ENCODE peak calls at places on chromosomes 2 and 18, in nine cellular contexts. O, N, R, F, P, U, A, V and I are unnamed samples.

GRCh38 chr2:39513641-39514094 is 76.6 kb upstream of the MAP4K3 start:
- DNase-seq in O (no peak), N (peak), R (peak), F (no peak), P (no peak), U (peak), A (peak), V (peak), I (peak)

GRCh38 chr2:19987936-19988335 is 2.0 kb downstream of the WDR35 start:
- DNase-seq in O (no peak), N (no peak), R (no peak), F (no peak), P (no peak), U (no peak), A (no peak), V (no peak), I (no peak)

GRCh38 chr2:85410584-85411404 is 628 bp upstream of the CAPG start:
- DNase-seq in O (no peak), N (no peak), R (no peak), F (no peak), P (no peak), U (no peak), A (peak), V (no peak), I (no peak)

GRCh38 chr2:11579867-11580659 is 46.2 kb downstream of the GREB1 start:
- DNase-seq in O (no peak), N (no peak), R (no peak), F (no peak), P (no peak), U (peak), A (no peak), V (no peak), I (no peak)

GRCh38 chr2:77816618-77817017 is 294.4 kb upstream of the LRRTM4 start:
- DNase-seq in O (no peak), N (no peak), R (no peak), F (no peak), P (no peak), U (no peak), A (no peak), V (no peak), I (no peak)

GRCh38 chr2:177172034-177172880 is 40.3 kb upstream of the HNRNPA3 start:
- DNase-seq in O (no peak), N (no peak), R (no peak), F (no peak), P (no peak), U (no peak), A (peak), V (peak), I (no peak)

GRCh38 chr2:132915812-132916211 is 245.8 kb upstream of the LYPD1 start:
- DNase-seq in O (no peak), N (no peak), R (no peak), F (no peak), P (no peak), U (no peak), A (no peak), V (no peak), I (no peak)

GRCh38 chr18:13308369-13308768 is 89.8 kb downstream of the LDLRAD4 start:
- DNase-seq in O (no peak), N (no peak), R (no peak), F (no peak), P (no peak), U (no peak), A (no peak), V (no peak), I (no peak)

GRCh38 chr2:196291873-196292800 is 120.8 kb upstream of the STK17B start:
- DNase-seq in O (no peak), N (no peak), R (no peak), F (peak), P (no peak), U (no peak), A (peak), V (no peak), I (no peak)

GRCh38 chr18:29164993-29165599 is 988.2 kb upstream of the CDH2 start:
- DNase-seq in O (no peak), N (no peak), R (peak), F (no peak), P (no peak), U (no peak), A (peak), V (peak), I (peak)

GRCh38 chr2:150626934-150627336 is 139.5 kb upstream of the RND3 start:
- DNase-seq in O (no peak), N (no peak), R (no peak), F (no peak), P (no peak), U (no peak), A (no peak), V (peak), I (no peak)

GRCh38 chr2:165410231-165410630 is 59.3 kb upstream of the CSRNP3 start:
- DNase-seq in O (no peak), N (no peak), R (no peak), F (no peak), P (no peak), U (no peak), A (no peak), V (no peak), I (no peak)

GRCh38 chr2:166867874-166868514 is 20.3 kb upstream of the XIRP2 start:
- DNase-seq in O (no peak), N (no peak), R (no peak), F (no peak), P (no peak), U (no peak), A (no peak), V (no peak), I (no peak)

GRCh38 chr2:126664234-126664633 is 8.3 kb downstream of the GYPC start:
- DNase-seq in O (no peak), N (no peak), R (no peak), F (no peak), P (no peak), U (no peak), A (no peak), V (no peak), I (no peak)

GRCh38 chr2:175973373-175973772 is 28.7 kb downstream of the LNPK start:
- DNase-seq in O (no peak), N (no peak), R (no peak), F (no peak), P (no peak), U (no peak), A (no peak), V (no peak), I (no peak)

GRCh38 chr18:58447342-58448190 is 181.3 kb downstream of the ALPK2 start:
- DNase-seq in O (no peak), N (no peak), R (no peak), F (no peak), P (no peak), U (peak), A (no peak), V (peak), I (no peak)

GRCh38 chr2:30272761-30273573 is 41.6 kb downstream of the LBH start:
- DNase-seq in O (no peak), N (no peak), R (peak), F (no peak), P (no peak), U (peak), A (peak), V (peak), I (no peak)

GRCh38 chr18:29160123-29160522 is 983.2 kb upstream of the CDH2 start:
- DNase-seq in O (no peak), N (peak), R (no peak), F (no peak), P (no peak), U (peak), A (peak), V (no peak), I (no peak)

GRCh38 chr2:9617749-9618148 is 13.0 kb downstream of the YWHAQ start:
- DNase-seq in O (no peak), N (no peak), R (no peak), F (no peak), P (no peak), U (no peak), A (no peak), V (peak), I (no peak)

GRCh38 chr2:140353541-140353940 is 1573.4 kb upstream of the NXPH2 start:
- DNase-seq in O (no peak), N (no peak), R (no peak), F (no peak), P (no peak), U (no peak), A (no peak), V (peak), I (peak)

GRCh38 chr2:7118606-7119503 is 201.6 kb downstream of the RNF144A start:
- DNase-seq in O (no peak), N (peak), R (peak), F (peak), P (no peak), U (peak), A (peak), V (peak), I (peak)

GRCh38 chr2:193973781-193974180 is 1683.2 kb upstream of the SLC39A10 start:
- DNase-seq in O (no peak), N (no peak), R (no peak), F (no peak), P (no peak), U (no peak), A (no peak), V (no peak), I (no peak)

GRCh38 chr2:102096103-102096502 is 46.4 kb upstream of the IL1R1 start:
- DNase-seq in O (no peak), N (no peak), R (no peak), F (no peak), P (no peak), U (no peak), A (no peak), V (no peak), I (no peak)

GRCh38 chr2:238202326-238203103 is 980 bp downstream of the ILKAP start:
- DNase-seq in O (no peak), N (no peak), R (no peak), F (no peak), P (no peak), U (no peak), A (no peak), V (peak), I (no peak)

GRCh38 chr2:160666019-160666676 is 172.5 kb upstream of the RBMS1 start:
- DNase-seq in O (no peak), N (peak), R (peak), F (no peak), P (no peak), U (no peak), A (peak), V (peak), I (peak)

GRCh38 chr18:45569566-45569965 is 45.7 kb upstream of the SLC14A2 start:
- DNase-seq in O (no peak), N (no peak), R (no peak), F (no peak), P (no peak), U (no peak), A (peak), V (no peak), I (no peak)

GRCh38 chr18:11005528-11005927 is 143.8 kb downstream of the PIEZO2 start:
- DNase-seq in O (no peak), N (peak), R (no peak), F (no peak), P (no peak), U (no peak), A (peak), V (peak), I (peak)

GRCh38 chr2:47177042-47177565 is 22.0 kb upstream of the STPG4 start:
- DNase-seq in O (no peak), N (no peak), R (no peak), F (no peak), P (no peak), U (no peak), A (no peak), V (no peak), I (no peak)

GRCh38 chr2:108531674-108532055 is 2.6 kb upstream of the LIMS1 start:
- DNase-seq in O (no peak), N (no peak), R (no peak), F (no peak), P (no peak), U (no peak), A (no peak), V (no peak), I (no peak)

GRCh38 chr2:201781583-201782051 is 884 bp upstream of the ALS2 start:
- DNase-seq in O (no peak), N (peak), R (no peak), F (no peak), P (no peak), U (no peak), A (no peak), V (peak), I (no peak)

GRCh38 chr2:61135510-61135909 is 26.5 kb upstream of the C2orf74 start:
- DNase-seq in O (no peak), N (no peak), R (peak), F (no peak), P (no peak), U (no peak), A (peak), V (peak), I (peak)

GRCh38 chr2:177165103-177165583 is 47.5 kb upstream of the HNRNPA3 start:
- DNase-seq in O (no peak), N (peak), R (no peak), F (peak), P (no peak), U (no peak), A (peak), V (peak), I (no peak)

GRCh38 chr18:2108581-2108980 is 462.7 kb downstream of the METTL4 start:
- DNase-seq in O (no peak), N (no peak), R (no peak), F (no peak), P (no peak), U (no peak), A (peak), V (no peak), I (no peak)

GRCh38 chr2:235716875-235717496 is 223.1 kb downstream of the AGAP1 start:
- DNase-seq in O (no peak), N (peak), R (no peak), F (no peak), P (no peak), U (no peak), A (no peak), V (peak), I (no peak)

GRCh38 chr18:49597152-49597551 is 35.3 kb downstream of the LIPG start:
- DNase-seq in O (no peak), N (no peak), R (no peak), F (no peak), P (no peak), U (peak), A (no peak), V (no peak), I (no peak)

GRCh38 chr18:73431620-73432019 is 563.8 kb upstream of the NETO1 start:
- DNase-seq in O (no peak), N (no peak), R (no peak), F (no peak), P (no peak), U (no peak), A (no peak), V (no peak), I (no peak)